ENCODE peak calls at places on chromosomes 3 and 15, in six cellular contexts. T is neural progenitor cell, K is keratinocyte, F is A549, Y is PC-3, W is neuronal stem cell. P is an unnamed sample.

GRCh38 chr3:107943860-107944543 is 146.8 kb downstream of the CD47 start:
- DNase-seq in T (no peak), K (no peak), F (no peak), Y (peak), W (no peak), P (no peak)

GRCh38 chr3:175150812-175151411 is 291.8 kb downstream of the NAALADL2 start:
- DNase-seq in T (no peak), K (peak), F (no peak), Y (peak), W (no peak), P (peak)

GRCh38 chr3:158631986-158632385 is 12.3 kb upstream of the GFM1 start:
- DNase-seq in T (peak), K (no peak), F (no peak), Y (no peak), W (peak), P (no peak)

GRCh38 chr3:31466016-31466415 is 66.7 kb upstream of the STT3B start:
- DNase-seq in T (no peak), K (no peak), F (no peak), Y (peak), W (no peak), P (no peak)

GRCh38 chr3:12158387-12159226 is at the start of gene TIMP4:
- DNase-seq in T (peak), K (no peak), F (peak), Y (peak), W (peak), P (no peak)

GRCh38 chr15:89492111-89492641 is 4.2 kb downstream of the RHCG start:
- DNase-seq in T (peak), K (no peak), F (peak), Y (peak), W (no peak), P (no peak)

GRCh38 chr3:134796313-134797079 is 1.4 kb downstream of the EPHB1 start:
- DNase-seq in T (peak), K (no peak), F (no peak), Y (peak), W (peak), P (no peak)

GRCh38 chr3:129599607-129600006 is 6.9 kb downstream of the PLXND1 start:
- DNase-seq in T (peak), K (no peak), F (no peak), Y (peak), W (no peak), P (no peak)

DNA sequence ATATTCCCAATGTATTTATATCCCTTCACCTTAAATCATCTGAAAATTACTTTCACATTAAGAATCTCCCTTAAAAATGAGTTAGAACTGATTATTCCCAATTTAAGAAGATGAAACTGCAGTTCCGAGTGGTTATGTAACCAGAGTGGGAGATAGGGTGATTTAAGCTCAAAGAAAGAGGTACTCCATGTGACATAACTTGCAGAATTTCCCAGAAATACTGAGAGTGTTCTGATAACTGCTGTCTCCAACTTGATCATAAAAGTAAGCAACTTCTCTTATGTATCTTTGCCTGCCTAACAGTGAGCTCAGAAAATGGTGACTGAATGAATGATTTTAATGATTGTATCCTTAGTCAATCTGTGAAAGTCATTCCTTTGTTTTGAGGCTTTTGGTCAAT is 32.3 kb downstream of the ARRDC4 start:
- DNase-seq in T (no peak), K (no peak), F (no peak), Y (no peak), W (no peak), P (no peak)
- H3K4me2 ChIP-seq in T (no peak), K (no peak), F (no peak), Y (no peak), W (no peak), P (no peak)

GRCh38 chr3:44680921-44681455 is 31.5 kb upstream of the ZNF502 start:
- DNase-seq in T (no peak), K (no peak), F (no peak), Y (no peak), W (no peak), P (no peak)

GRCh38 chr3:44682182-44682896 is 30.1 kb upstream of the ZNF502 start:
- DNase-seq in T (no peak), K (no peak), F (no peak), Y (peak), W (no peak), P (no peak)

GRCh38 chr3:44687898-44688297 is 24.6 kb upstream of the ZNF502 start:
- DNase-seq in T (no peak), K (no peak), F (no peak), Y (no peak), W (no peak), P (no peak)

DNA sequence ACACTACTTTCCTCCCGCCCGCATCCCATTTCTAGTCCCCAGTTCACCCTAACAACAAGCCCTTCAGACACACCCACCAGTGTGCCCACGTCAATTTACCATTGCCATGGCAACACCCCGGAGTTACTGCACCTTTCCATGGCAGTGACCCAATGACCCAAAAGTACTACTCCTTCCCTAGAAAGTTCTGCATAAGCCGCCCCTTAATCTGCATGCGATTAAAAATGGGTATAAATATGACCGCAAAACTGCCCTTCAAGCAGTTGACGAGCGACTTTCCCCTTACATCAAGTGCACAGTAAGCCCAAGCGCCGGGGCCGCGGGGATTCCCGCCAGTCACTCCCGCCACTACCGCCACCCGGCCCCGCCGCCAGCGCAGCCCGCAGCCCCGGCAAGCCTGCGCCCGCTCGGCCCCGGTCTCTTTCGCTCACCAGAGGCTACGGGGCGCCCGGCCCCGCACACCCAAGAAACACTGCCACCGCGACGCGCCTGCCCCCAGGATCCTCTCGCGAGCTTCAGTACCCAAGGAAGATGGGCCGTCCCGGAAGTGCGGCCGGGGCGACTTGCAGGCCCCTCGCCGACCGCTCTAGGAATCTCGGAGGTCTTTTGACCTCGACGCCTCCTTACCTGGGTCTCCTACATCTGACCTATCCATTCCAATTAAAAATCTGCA is 27.2 kb upstream of the ZNF502 start:
- DNase-seq in T (peak), K (no peak), F (no peak), Y (no peak), W (peak), P (no peak)
- H3K4me2 ChIP-seq in T (peak), K (peak), F (no peak), Y (no peak), W (peak), P (no peak)

GRCh38 chr3:122533931-122534334 is 19.2 kb upstream of the KPNA1 start:
- DNase-seq in T (no peak), K (peak), F (peak), Y (peak), W (no peak), P (peak)
- H3K4me2 ChIP-seq in T (no peak), K (peak), F (peak), Y (peak), W (no peak), P (peak)

GRCh38 chr3:193846569-193846968 is 253.6 kb downstream of the OPA1 start:
- DNase-seq in T (no peak), K (no peak), F (no peak), Y (no peak), W (no peak), P (no peak)

GRCh38 chr3:193842832-193843446 is 249.9 kb downstream of the OPA1 start:
- DNase-seq in T (no peak), K (no peak), F (no peak), Y (no peak), W (no peak), P (no peak)

GRCh38 chr3:193845144-193845543 is 252.1 kb downstream of the OPA1 start:
- DNase-seq in T (no peak), K (no peak), F (no peak), Y (no peak), W (no peak), P (no peak)

GRCh38 chr3:193843447-193844301 is 250.7 kb downstream of the OPA1 start:
- DNase-seq in T (no peak), K (no peak), F (no peak), Y (no peak), W (no peak), P (no peak)

GRCh38 chr3:193844472-193844871 is 251.5 kb downstream of the OPA1 start:
- DNase-seq in T (no peak), K (no peak), F (no peak), Y (no peak), W (no peak), P (no peak)
- H3K4me2 ChIP-seq in T (no peak), K (no peak), F (peak), Y (peak), W (no peak), P (no peak)

DNA sequence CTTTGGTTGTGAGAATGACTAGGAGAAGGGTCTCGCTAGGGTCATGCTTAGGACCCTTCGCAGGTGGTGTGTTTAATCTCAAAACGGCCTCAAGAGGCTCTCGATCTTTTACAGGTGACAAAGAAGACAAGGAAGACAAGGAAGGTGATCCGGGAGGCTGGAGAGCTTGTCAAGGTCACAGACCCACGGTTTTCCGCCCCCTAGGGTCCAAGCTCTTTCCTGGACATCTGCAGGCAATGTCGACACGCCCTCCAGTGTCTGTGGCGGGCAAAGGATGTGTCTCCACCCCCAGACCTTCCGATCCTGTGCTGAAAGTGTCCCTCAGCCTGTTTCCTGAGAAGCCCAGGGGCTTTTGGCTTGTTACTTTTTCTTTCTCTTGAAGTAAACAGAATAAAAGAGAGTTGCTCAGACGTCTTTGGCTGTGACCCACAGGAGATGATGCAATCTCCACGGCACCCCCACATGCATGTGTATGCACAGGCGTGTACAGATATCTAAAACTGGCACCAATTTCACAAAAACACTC is 108.7 kb downstream of the KLF13 start:
- DNase-seq in T (peak), K (peak), F (peak), Y (peak), W (peak), P (peak)
- H3K4me2 ChIP-seq in T (no peak), K (peak), F (peak), Y (peak), W (no peak), P (peak)

GRCh38 chr3:152330565-152330964 is 61.8 kb downstream of the MBNL1 start:
- DNase-seq in T (no peak), K (no peak), F (no peak), Y (no peak), W (no peak), P (no peak)
- H3K4me2 ChIP-seq in T (no peak), K (peak), F (peak), Y (peak), W (no peak), P (peak)

GRCh38 chr3:30356901-30357753 is 249.3 kb upstream of the TGFBR2 start:
- DNase-seq in T (no peak), K (peak), F (peak), Y (peak), W (no peak), P (no peak)
- H3K4me2 ChIP-seq in T (no peak), K (peak), F (peak), Y (peak), W (no peak), P (no peak)

DNA sequence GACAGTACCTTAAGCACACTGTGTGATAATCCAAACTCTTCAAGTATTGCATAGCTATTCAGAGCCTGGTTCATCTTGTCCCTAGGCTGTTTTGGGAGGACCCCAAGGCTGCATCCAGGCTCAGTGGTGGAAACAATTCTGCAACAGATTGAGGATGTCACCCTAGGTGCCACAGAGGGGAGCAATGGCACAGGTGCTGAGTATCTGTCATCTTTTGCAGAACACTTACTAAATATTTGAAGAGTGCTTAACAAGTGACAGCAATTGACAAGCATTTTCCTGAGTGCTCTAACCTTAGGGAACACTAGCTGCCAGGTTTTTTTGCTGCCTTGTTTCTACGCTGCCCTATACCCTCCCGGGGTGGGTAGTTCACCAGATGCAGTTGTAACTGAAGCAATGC is 27.7 kb downstream of the STARD5 start:
- DNase-seq in T (no peak), K (no peak), F (no peak), Y (no peak), W (no peak), P (no peak)
- H3K4me2 ChIP-seq in T (no peak), K (no peak), F (no peak), Y (no peak), W (no peak), P (no peak)